ENCODE peak calls at places on chromosomes 16 and 17, in five cellular contexts. M, A, W, S and N are unnamed samples.

GRCh38 chr16:10015397-10015796 is 166.8 kb downstream of the GRIN2A start:
- DNase-seq in A (no peak), W (no peak), S (no peak), M (no peak), N (no peak)

GRCh38 chr16:3878610-3879009 is 1.9 kb downstream of the CREBBP start:
- DNase-seq in W (no peak), A (no peak), S (no peak), M (no peak), N (no peak)

GRCh38 chr17:37791434-37791833 is 46.6 kb upstream of the HNF1B start:
- DNase-seq in S (no peak), W (no peak), A (no peak), M (peak; percentile 62), N (no peak)

GRCh38 chr16:11989238-11990160 is 13.0 kb downstream of the SNX29 start:
- DNase-seq in W (no peak), S (no peak), M (no peak), A (no peak), N (no peak)

GRCh38 chr16:27228621-27229501 is 25.5 kb downstream of the KDM8 start:
- DNase-seq in S (no peak), M (peak; percentile 82), A (peak; percentile 59), W (no peak), N (no peak)

GRCh38 chr17:9905902-9906301 is 831 bp upstream of the RCVRN start:
- DNase-seq in M (peak; percentile 17), W (peak; percentile 54), S (no peak), A (peak; percentile 35), N (no peak)

GRCh38 chr17:49880291-49881053 is 32.6 kb upstream of the TAC4 start:
- DNase-seq in S (peak; percentile 63), M (peak; percentile 76), W (peak; percentile 53), A (peak; percentile 90), N (peak; percentile 35)

GRCh38 chr17:31116167-31116566 is 21.4 kb downstream of the NF1 start:
- DNase-seq in S (no peak), W (no peak), A (no peak), M (no peak), N (no peak)

GRCh38 chr17:32492648-32493289 is 6.0 kb downstream of the CDK5R1 start:
- DNase-seq in M (no peak), S (no peak), A (no peak), W (no peak), N (no peak)

GRCh38 chr16:87723224-87723619 is 42.6 kb downstream of the KLHDC4 start:
- DNase-seq in M (peak; percentile 63), A (peak; percentile 71), W (peak; percentile 66), S (no peak), N (no peak)

GRCh38 chr16:4372578-4373355 is 1.1 kb downstream of the VASN start:
- DNase-seq in A (no peak), W (no peak), S (no peak), M (peak; percentile 78), N (no peak)

GRCh38 chr17:47862621-47863440 is 11.9 kb upstream of the SP6 start:
- DNase-seq in A (no peak), M (no peak), W (no peak), S (no peak), N (no peak)

GRCh38 chr17:70564006-70564620 is 394.8 kb downstream of the KCNJ2 start:
- DNase-seq in M (no peak), A (no peak), W (no peak), S (no peak), N (no peak)

GRCh38 chr17:58637011-58637570 is 54.8 kb downstream of the TEX14 start:
- DNase-seq in S (no peak), M (no peak), A (no peak), W (no peak), N (no peak)

GRCh38 chr16:84514295-84514873 is 9.9 kb upstream of the MEAK7 start:
- DNase-seq in M (no peak), A (no peak), W (no peak), S (no peak), N (no peak)

GRCh38 chr17:31074772-31075538 is 19.8 kb upstream of the NF1 start:
- DNase-seq in W (no peak), S (no peak), A (peak; percentile 48), M (no peak), N (no peak)

GRCh38 chr17:75131278-75132017 is at the start of gene NT5C:
- DNase-seq in S (peak; percentile 51), M (peak; percentile 82), W (peak; percentile 59), A (peak; percentile 90), N (peak; percentile 46)

GRCh38 chr16:23682181-23682580 is 3.5 kb downstream of the PLK1 start:
- DNase-seq in W (no peak), A (no peak), S (no peak), M (no peak), N (no peak)

GRCh38 chr17:41308251-41308917 is 725 bp downstream of the KRTAP16-1 start:
- DNase-seq in S (peak; percentile 84), A (no peak), M (peak; percentile 46), W (no peak), N (no peak)

GRCh38 chr17:58184308-58184985 is 8.1 kb upstream of the EPX start:
- DNase-seq in W (no peak), M (no peak), S (no peak), A (no peak), N (no peak)

GRCh38 chr16:87970206-87970605 is 19.0 kb downstream of the BANP start:
- DNase-seq in A (no peak), S (no peak), M (no peak), W (no peak), N (no peak)

GRCh38 chr17:58308985-58309917 is 19.3 kb downstream of the TSPOAP1 start:
- DNase-seq in M (no peak), S (no peak), W (no peak), A (no peak), N (no peak)

GRCh38 chr16:86946396-86946795 is 368.0 kb downstream of the FOXL1 start:
- DNase-seq in M (no peak), W (no peak), A (no peak), S (no peak), N (no peak)

GRCh38 chr17:31522987-31523495 is 131.6 kb downstream of the RAB11FIP4 start:
- DNase-seq in W (no peak), M (no peak), S (no peak), A (no peak), N (no peak)

DNA sequence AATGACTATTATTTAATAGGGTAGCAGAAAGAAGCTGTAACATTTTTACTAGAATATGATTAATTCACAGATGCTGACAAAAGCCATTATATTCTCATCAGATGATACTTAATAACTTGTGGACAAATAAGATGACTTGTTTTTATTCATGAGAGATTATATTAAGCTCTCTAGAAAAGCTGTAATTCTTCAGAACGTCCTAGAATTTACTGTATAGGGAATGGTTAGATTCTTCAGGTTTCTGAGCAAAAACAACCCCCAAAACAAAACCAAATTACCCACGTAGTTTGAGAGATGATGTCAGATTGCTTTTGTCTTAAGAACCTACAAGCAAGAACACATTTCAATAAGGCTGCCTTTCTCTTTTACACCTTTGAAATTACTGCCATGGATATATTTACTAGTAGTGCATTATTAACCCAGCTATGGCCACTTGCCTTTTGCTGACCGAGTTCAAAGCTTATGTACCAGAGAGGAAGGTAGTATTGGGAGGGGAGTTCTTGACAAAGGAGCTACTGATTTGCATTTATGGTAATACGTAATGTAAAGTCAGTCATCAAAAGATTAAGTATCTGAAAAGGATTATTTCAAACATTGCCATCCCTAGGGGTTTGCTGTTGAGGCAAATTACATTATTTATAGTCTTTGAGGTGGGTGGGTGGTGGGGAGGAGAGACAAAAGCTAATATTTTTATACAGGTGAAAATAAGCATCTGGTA is 51.7 kb downstream of the NLK start:
- DNase-seq in W (no peak), A (no peak), M (no peak), S (no peak), N (no peak)
- TF ChIP-seq CTCF in W (no peak), A (no peak), M (no peak), S (no peak), N (no peak)

GRCh38 chr17:19409509-19409908 is 1.5 kb upstream of the RNF112 start:
- DNase-seq in S (no peak), A (no peak), M (no peak), W (no peak), N (no peak)

GRCh38 chr17:19409066-19409465 is 2.0 kb upstream of the RNF112 start:
- DNase-seq in S (no peak), M (no peak), W (no peak), A (no peak), N (no peak)

GRCh38 chr17:19411641-19412040 is 609 bp downstream of the RNF112 start:
- DNase-seq in A (no peak), W (no peak), M (no peak), S (no peak), N (no peak)

GRCh38 chr17:19410875-19411291 is at the start of gene RNF112:
- DNase-seq in M (no peak), W (no peak), A (no peak), S (no peak), N (no peak)

DNA sequence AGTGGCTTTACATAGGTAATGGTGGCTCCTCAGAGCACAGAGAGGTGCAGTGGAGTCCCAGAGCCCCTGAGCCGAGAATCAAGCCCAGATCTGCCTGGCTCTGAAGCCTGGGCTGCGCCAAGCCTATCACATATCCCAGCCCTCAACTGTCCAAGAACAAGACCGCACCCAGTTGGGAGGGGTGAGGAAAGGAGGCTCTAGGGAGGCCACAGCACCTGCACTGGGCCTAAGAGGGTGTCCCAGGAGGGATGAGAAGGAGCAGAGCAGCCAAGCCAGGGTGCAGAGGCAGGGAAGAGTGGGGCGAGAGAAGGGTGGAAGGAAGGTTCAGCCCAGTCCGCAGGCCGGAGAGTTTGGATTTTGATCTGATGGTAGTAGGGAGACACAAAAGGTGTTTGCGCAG is 931 bp upstream of the RNF112 start:
- DNase-seq in A (no peak), M (no peak), W (no peak), S (no peak), N (no peak)
- TF ChIP-seq CTCF in A (no peak), M (no peak), W (no peak), S (no peak), N (no peak)

DNA sequence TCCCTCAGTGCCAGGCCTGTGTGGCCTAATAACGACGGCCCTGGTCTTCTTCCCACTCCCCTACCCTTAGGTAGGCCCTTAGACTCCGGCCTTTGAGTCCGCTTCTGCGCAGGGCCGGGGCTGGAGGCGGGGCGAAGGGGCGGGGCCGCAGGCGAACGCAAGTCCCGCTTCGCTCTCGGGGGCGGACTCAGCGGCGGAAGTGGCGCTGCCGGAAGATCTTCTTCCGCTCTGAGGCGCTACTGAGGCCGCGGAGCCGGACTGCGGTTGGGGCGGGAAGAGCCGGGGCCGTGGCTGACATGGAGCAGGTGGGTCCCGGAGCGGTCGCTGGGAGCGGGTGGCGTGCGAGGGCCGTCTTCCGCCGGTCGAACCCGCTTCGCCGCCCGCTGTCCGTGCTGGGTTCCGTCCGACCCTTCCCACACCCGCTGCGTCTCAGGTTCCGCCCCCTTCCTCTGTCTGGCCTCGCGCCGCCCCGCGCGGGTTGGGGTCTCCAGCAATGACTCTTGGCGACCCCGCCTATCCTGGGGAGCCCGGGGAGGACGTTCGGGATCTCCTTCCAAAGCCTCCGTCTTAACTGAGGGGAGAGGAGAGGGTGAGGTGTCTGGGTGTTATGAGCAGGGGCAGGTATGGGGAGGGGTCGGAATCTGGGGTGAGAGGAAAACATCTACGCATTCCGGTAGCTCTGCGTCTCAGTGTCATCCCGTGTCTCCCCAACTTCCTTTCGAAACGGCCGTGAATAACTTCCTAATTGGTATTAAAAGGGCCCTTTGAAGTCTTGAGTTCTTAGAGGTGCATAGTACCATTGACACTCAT is at the start of gene STARD3:
- DNase-seq in M (peak; percentile 93), A (peak; percentile 93), S (peak; percentile 90), W (peak; percentile 82), N (peak; percentile 54)
- TF ChIP-seq CTCF in M (no peak), A (no peak), S (peak; percentile 43), W (peak; percentile 31), N (no peak)

GRCh38 chr16:2596747-2597559 is 59.1 kb downstream of the PDPK1 start:
- DNase-seq in W (no peak), M (no peak), A (no peak), S (no peak), N (no peak)
- TF ChIP-seq CTCF in W (no peak), M (no peak), A (no peak), S (no peak), N (no peak)